ENCODE peak calls at places on chromosomes 5 and 9, in ten cellular contexts. Q, N, X, O, K, E, S, B, C and R are unnamed samples. For H3K36me3, the result is how much of the 10 kb centered on the place peaks cover.

GRCh38 chr5:138789771-138790242 is 36.6 kb downstream of the CTNNA1 start:
- DNase-seq in Q (peak), E (peak), O (no peak), S (no peak), X (peak), B (no peak), C (no peak), K (no peak), N (peak), R (no peak)

GRCh38 chr5:1926071-1926440 is 43.3 kb upstream of the IRX4 start:
- DNase-seq in N (no peak), K (no peak), O (no peak), Q (no peak), S (no peak), C (no peak), E (no peak), B (no peak), X (no peak), R (no peak)

GRCh38 chr5:144013816-144014215 is 156.6 kb downstream of the YIPF5 start:
- DNase-seq in Q (no peak), N (no peak), C (no peak), X (no peak), S (no peak), B (no peak), K (no peak), O (no peak), E (no peak), R (no peak)

GRCh38 chr5:117955831-117956230 is 1032.5 kb downstream of the DTWD2 start:
- DNase-seq in E (no peak), C (no peak), B (no peak), X (no peak), O (no peak), S (no peak), Q (no peak), N (no peak), K (no peak), R (no peak)

GRCh38 chr5:68299105-68299504 is 83.5 kb downstream of the PIK3R1 start:
- DNase-seq in Q (no peak), C (no peak), E (no peak), K (no peak), X (no peak), B (no peak), N (no peak), O (no peak), S (no peak), R (no peak)

GRCh38 chr5:128264567-128264966 is 181.0 kb downstream of the SLC12A2 start:
- DNase-seq in E (peak), Q (no peak), C (no peak), K (no peak), S (no peak), O (no peak), B (no peak), N (peak), X (no peak), R (no peak)

GRCh38 chr5:4011943-4012342 is 416.3 kb downstream of the IRX1 start:
- DNase-seq in N (no peak), Q (no peak), B (no peak), K (no peak), O (no peak), C (no peak), E (no peak), X (no peak), S (no peak), R (no peak)

GRCh38 chr5:169650701-169651331 is 13.7 kb downstream of the DOCK2 start:
- DNase-seq in X (no peak), O (no peak), S (no peak), B (no peak), N (peak), K (no peak), C (no peak), Q (no peak), E (peak), R (no peak)

GRCh38 chr5:93894471-93895354 is 153.3 kb upstream of the POU5F2 start:
- DNase-seq in E (peak), S (no peak), B (no peak), N (peak), K (no peak), X (peak), C (no peak), O (no peak), Q (peak), R (no peak)

GRCh38 chr5:93902288-93902687 is 160.9 kb upstream of the POU5F2 start:
- DNase-seq in N (no peak), B (no peak), C (no peak), E (no peak), O (no peak), Q (no peak), S (no peak), K (no peak), X (no peak), R (no peak)

GRCh38 chr5:93904917-93905316 is 163.5 kb upstream of the POU5F2 start:
- DNase-seq in E (no peak), S (no peak), O (no peak), C (no peak), K (no peak), N (no peak), Q (no peak), X (no peak), B (no peak), R (no peak)

GRCh38 chr5:93899026-93899600 is 157.7 kb upstream of the POU5F2 start:
- DNase-seq in C (no peak), B (no peak), X (peak), E (no peak), S (no peak), O (no peak), Q (peak), K (no peak), N (no peak), R (no peak)
- TF ChIP-seq CTCF in C (peak), B (peak), X (peak), E (no peak), S (peak), O (no peak), Q (peak), K (no peak), N (peak), R (peak)

DNA sequence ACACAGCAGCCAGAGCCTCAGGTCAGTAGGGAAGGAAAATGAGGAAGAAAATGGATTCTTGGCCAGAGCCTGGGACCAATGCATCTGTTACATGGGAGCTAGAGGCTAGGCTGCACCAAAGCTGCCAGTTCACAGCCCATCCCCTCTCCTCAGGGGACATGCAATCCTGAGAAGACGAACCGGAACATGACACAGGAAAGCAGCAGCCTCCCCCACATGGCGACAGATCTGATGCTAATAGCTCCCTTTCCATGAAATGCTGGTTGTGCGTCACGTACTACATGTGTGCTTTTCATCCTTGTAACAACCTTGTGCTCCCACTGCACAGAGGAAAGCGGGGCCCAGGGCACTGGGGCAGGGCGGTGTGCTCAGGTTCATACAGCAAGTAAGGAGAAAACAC is 67.5 kb downstream of the PRRT1B start:
- DNase-seq in X (no peak), Q (no peak), E (no peak), N (no peak), S (no peak), O (no peak), K (no peak), C (peak), B (peak), R (no peak)
- H3K36me3 ChIP-seq in X (under half), Q (under half), E (under half), N (under half), S (under half), O (under half), K (under half), C (half or more), B (under half), R (under half)

GRCh38 chr9:92877531-92878430 is at the start of gene ZNF484:
- DNase-seq in S (peak), Q (peak), X (peak), C (peak), K (peak), O (peak), E (peak), N (peak), B (peak), R (peak)
- H3K27ac ChIP-seq in S (peak), Q (peak), X (peak), C (peak), K (peak), O (peak), E (peak), N (peak), B (peak), R (peak)

DNA sequence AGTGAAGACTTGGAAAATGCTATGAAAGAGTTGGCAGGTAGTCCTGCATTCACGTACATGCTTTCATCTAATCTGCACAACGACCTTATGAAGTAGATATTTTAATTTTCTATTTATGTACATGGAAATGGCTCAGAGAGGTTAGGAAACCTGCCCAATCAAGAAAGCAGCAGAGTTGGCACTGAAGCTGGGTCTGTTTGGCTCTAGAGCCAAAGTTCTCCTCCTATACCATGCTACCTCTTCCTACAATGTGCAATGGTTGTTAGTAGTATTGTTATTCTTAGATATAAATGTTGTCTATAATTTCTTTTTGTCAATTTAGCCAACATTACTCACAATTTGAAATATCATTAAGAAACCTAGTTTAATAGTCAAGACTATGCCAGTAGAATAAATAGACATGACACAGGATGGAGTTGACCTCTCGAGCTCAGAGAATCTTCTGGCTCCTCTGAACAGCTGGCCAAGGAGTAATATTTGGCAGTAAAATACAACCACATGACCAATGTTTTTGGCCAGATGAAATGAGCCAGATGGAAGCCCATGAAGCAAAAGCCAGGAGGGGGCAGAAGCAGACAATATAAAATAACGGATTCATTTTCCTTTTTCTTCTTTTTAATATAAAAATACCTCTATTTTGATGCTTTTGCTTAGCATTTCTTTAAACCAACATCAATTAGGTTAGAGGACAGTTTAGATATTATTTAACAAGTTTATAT is 542.3 kb downstream of the PDE4D start:
- DNase-seq in C (no peak), S (no peak), O (no peak), N (peak), Q (no peak), B (no peak), K (peak), E (peak), X (no peak), R (no peak)
- TF ChIP-seq CTCF in C (peak), S (no peak), O (no peak), N (no peak), Q (no peak), B (no peak), K (no peak), E (peak), X (no peak), R (no peak)

GRCh38 chr9:123007269-123007668 is 26.2 kb upstream of the GPR21 start:
- DNase-seq in Q (no peak), E (no peak), C (no peak), S (no peak), N (no peak), X (no peak), B (no peak), O (no peak), K (no peak), R (no peak)

GRCh38 chr9:123000371-123001068 is 32.9 kb upstream of the GPR21 start:
- DNase-seq in X (no peak), N (no peak), K (no peak), E (no peak), Q (no peak), O (no peak), B (no peak), C (no peak), S (no peak), R (no peak)

GRCh38 chr9:123005964-123006363 is 27.5 kb upstream of the GPR21 start:
- DNase-seq in B (no peak), X (no peak), S (no peak), E (no peak), N (peak), K (no peak), C (no peak), O (no peak), Q (no peak), R (no peak)

GRCh38 chr9:123002754-123003153 is 30.7 kb upstream of the GPR21 start:
- DNase-seq in O (no peak), N (peak), S (no peak), X (peak), E (peak), B (no peak), K (no peak), Q (no peak), C (no peak), R (no peak)

GRCh38 chr9:123003467-123003866 is 30.0 kb upstream of the GPR21 start:
- DNase-seq in Q (no peak), S (no peak), E (peak), K (no peak), B (no peak), X (no peak), O (no peak), C (no peak), N (peak), R (no peak)
- H3K36me3 ChIP-seq in Q (under half), S (under half), E (under half), K (under half), B (under half), X (under half), O (under half), C (half or more), N (under half), R (under half)